ENCODE peak calls at places on chromosomes 12 and 14, in six cellular contexts. P is AG04450, N is pancreas, M is RWPE1, Q is brain microvascular endothelial cell, S is transverse colon. Z is an unnamed sample.

GRCh38 chr12:78271546-78271945 is 440.9 kb downstream of the NAV3 start:
- DNase-seq in P (no peak), M (no peak), S (no peak), Q (no peak), N (no peak), Z (no peak)

GRCh38 chr14:94751956-94752355 is 18.0 kb downstream of the GSC start:
- DNase-seq in Q (no peak), M (no peak), P (no peak), N (no peak), S (no peak), Z (no peak)

GRCh38 chr12:83046019-83046418 is 359.3 kb downstream of the TMTC2 start:
- DNase-seq in P (no peak), N (no peak), M (no peak), Q (no peak), S (no peak), Z (no peak)

GRCh38 chr12:125202421-125202820 is 137.2 kb downstream of the AACS start:
- DNase-seq in M (no peak), P (no peak), Q (no peak), N (no peak), S (no peak), Z (no peak)

GRCh38 chr14:102461490-102462317 is 47.9 kb downstream of the ANKRD9 start:
- DNase-seq in P (no peak), N (no peak), M (no peak), S (no peak), Q (no peak), Z (no peak)

GRCh38 chr14:64721391-64721791 is 17.2 kb downstream of the PLEKHG3 start:
- DNase-seq in M (no peak), Q (no peak), P (no peak), S (peak; percentile 64), N (peak; percentile 81), Z (no peak)

GRCh38 chr12:53224897-53225634 is 6.9 kb downstream of the RARG start:
- DNase-seq in P (no peak), S (no peak), Q (no peak), M (no peak), N (no peak), Z (no peak)

GRCh38 chr12:30420561-30420960 is 275.1 kb downstream of the IPO8 start:
- DNase-seq in M (no peak), S (no peak), Q (peak; percentile 4), P (no peak), N (no peak), Z (no peak)

GRCh38 chr12:122845041-122845864 is 10.0 kb downstream of the HIP1R start:
- DNase-seq in P (no peak), M (no peak), S (no peak), N (peak; percentile 36), Q (no peak), Z (no peak)

GRCh38 chr14:80762829-80763228 is 178.7 kb downstream of the CEP128 start:
- DNase-seq in P (no peak), N (no peak), S (no peak), M (no peak), Q (no peak), Z (no peak)

GRCh38 chr12:113581342-113581741 is 109.7 kb upstream of the LHX5 start:
- DNase-seq in Q (no peak), M (no peak), N (no peak), P (no peak), S (no peak), Z (no peak)

GRCh38 chr12:113586461-113586860 is 114.8 kb upstream of the LHX5 start:
- DNase-seq in M (no peak), Q (no peak), P (no peak), N (no peak), S (no peak), Z (no peak)

GRCh38 chr12:113587720-113588119 is 116.0 kb upstream of the LHX5 start:
- DNase-seq in P (no peak), M (no peak), N (no peak), S (no peak), Q (no peak), Z (no peak)

GRCh38 chr12:113580437-113580836 is 108.8 kb upstream of the LHX5 start:
- DNase-seq in N (no peak), P (no peak), S (no peak), M (no peak), Q (no peak), Z (no peak)

GRCh38 chr12:113582521-113583218 is 111.0 kb upstream of the LHX5 start:
- DNase-seq in M (no peak), P (no peak), N (no peak), S (no peak), Q (no peak), Z (no peak)
- H3K27ac ChIP-seq in M (no peak overlapping the region), P (no peak overlapping the region), N (no peak overlapping the region), S (no peak overlapping the region), Q (no peak overlapping the region), Z (no peak overlapping the region)

GRCh38 chr12:4487024-4487423 is 41.4 kb upstream of the FGF6 start:
- DNase-seq in M (no peak), P (no peak), N (no peak), Q (no peak), S (no peak), Z (no peak)
- H3K27ac ChIP-seq in M (no peak overlapping the region), P (no peak overlapping the region), N (no peak overlapping the region), Q (no peak overlapping the region), S (no peak overlapping the region), Z (no peak overlapping the region)

DNA sequence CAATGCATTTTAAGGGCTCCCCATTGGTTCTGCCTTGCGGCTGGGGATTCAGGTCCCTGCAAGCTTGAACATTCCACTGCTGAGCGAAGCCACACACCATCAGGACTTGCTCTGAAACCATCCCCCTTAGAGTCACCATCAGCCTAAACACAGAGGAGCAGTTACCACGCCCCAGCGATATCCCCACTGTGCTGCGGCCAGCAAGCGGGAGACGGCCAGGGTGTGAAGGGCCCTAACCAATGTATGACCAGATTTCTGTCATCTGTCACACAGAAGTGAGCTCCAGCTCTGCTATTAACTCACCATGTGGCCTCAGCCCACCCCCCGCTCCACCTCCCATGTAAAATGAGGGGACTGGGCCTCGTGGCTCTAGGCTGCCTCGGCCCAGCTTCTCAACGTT is 29.6 kb downstream of the CCDC88C start:
- DNase-seq in M (no peak), N (no peak), P (no peak), Q (no peak), S (no peak), Z (no peak)
- H3K27ac ChIP-seq in M (peak overlapping the region; percentile 68), N (no peak overlapping the region), P (no peak overlapping the region), Q (no peak overlapping the region), S (peak overlapping the region; percentile 38), Z (no peak overlapping the region)

DNA sequence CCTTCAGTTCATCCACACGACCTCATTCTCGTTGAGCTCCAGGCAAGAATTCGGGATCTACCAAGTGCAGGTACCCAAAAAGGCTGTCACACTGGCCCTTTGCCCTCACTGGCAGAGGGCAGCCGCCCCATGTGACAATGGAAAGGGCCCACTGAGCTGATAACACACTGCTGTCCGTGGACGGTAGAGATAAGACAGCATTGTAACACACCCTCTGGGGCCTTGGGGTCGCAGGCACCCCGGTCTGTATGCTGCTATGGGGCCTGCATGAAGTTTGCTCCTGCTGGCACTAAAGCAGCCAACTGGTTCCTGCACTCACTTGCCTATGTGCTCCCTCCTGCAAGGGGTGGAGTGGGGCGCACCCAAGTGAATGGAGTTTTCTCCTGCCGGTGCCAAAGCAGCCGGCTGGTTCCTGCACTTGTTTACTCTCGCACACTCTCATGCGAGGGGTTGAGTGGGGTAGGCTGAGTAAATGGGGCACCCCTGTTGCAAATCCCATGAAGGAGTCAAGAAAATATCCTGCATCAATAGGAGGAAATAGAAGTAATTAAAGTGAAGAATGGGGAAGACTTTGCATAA is 477.9 kb downstream of the ATP23 start:
- DNase-seq in N (no peak), M (no peak), Q (no peak), S (no peak), P (no peak), Z (no peak)
- H3K27ac ChIP-seq in N (no peak overlapping the region), M (no peak overlapping the region), Q (no peak overlapping the region), S (no peak overlapping the region), P (no peak overlapping the region), Z (peak overlapping the region; percentile 47)

GRCh38 chr12:32679091-32679909 is at the start of gene DNM1L:
- DNase-seq in N (peak; percentile 93), P (peak; percentile 90), M (peak; percentile 95), S (peak; percentile 95), Q (peak; percentile 92), Z (peak; percentile 72)
- H3K27ac ChIP-seq in N (peak within 1 kb of the TSS; percentile 77), P (peak within 1 kb of the TSS; percentile 80), M (peak within 1 kb of the TSS; percentile 98), S (peak within 1 kb of the TSS; percentile 98), Q (peak within 1 kb of the TSS; percentile 71), Z (peak within 1 kb of the TSS; percentile 96)

GRCh38 chr12:50706606-50707005 is 57.3 kb upstream of the ATF1 start:
- DNase-seq in S (no peak), N (no peak), M (no peak), Q (no peak), P (no peak), Z (no peak)

GRCh38 chr12:50711018-50711527 is 52.8 kb upstream of the ATF1 start:
- DNase-seq in P (no peak), S (no peak), Q (no peak), N (no peak), M (no peak), Z (no peak)

GRCh38 chr12:50707396-50707795 is 56.5 kb upstream of the ATF1 start:
- DNase-seq in Q (no peak), P (no peak), N (no peak), M (no peak), S (no peak), Z (no peak)

GRCh38 chr12:50708619-50709018 is 55.3 kb upstream of the ATF1 start:
- DNase-seq in M (no peak), P (no peak), Q (no peak), N (no peak), S (no peak), Z (no peak)
- H3K27ac ChIP-seq in M (no peak overlapping the region), P (no peak overlapping the region), Q (no peak overlapping the region), N (no peak overlapping the region), S (no peak overlapping the region), Z (no peak overlapping the region)

GRCh38 chr12:104219361-104219892 is 3.8 kb downstream of the TXNRD1 start:
- DNase-seq in N (no peak), M (peak; percentile 81), Q (peak; percentile 86), P (peak; percentile 92), S (no peak), Z (peak; percentile 81)

GRCh38 chr12:104218935-104219334 is 3.4 kb downstream of the TXNRD1 start:
- DNase-seq in N (no peak), S (no peak), Q (peak; percentile 59), M (no peak), P (no peak), Z (peak; percentile 49)

GRCh38 chr12:104213952-104214351 is 1.6 kb upstream of the TXNRD1 start:
- DNase-seq in M (no peak), S (no peak), P (peak; percentile 85), N (no peak), Q (peak; percentile 14), Z (no peak)

GRCh38 chr12:104215638-104216297 is at the start of gene TXNRD1:
- DNase-seq in Q (peak; percentile 64), S (peak; percentile 86), N (peak; percentile 72), M (peak; percentile 72), P (no peak), Z (no peak)

GRCh38 chr12:104216461-104217058 is 981 bp downstream of the TXNRD1 start:
- DNase-seq in P (no peak), N (no peak), M (no peak), Q (no peak), S (no peak), Z (no peak)
- H3K27ac ChIP-seq in P (no peak overlapping the region), N (no peak overlapping the region), M (no peak overlapping the region), Q (no peak overlapping the region), S (peak overlapping the region; percentile 76), Z (no peak overlapping the region)

GRCh38 chr12:132570635-132571034 is 39.7 kb downstream of the LRCOL1 start:
- DNase-seq in S (no peak), Q (no peak), P (no peak), N (no peak), M (no peak), Z (no peak)
- H3K27ac ChIP-seq in S (no peak overlapping the region), Q (no peak overlapping the region), P (no peak overlapping the region), N (no peak overlapping the region), M (no peak overlapping the region), Z (no peak overlapping the region)

Z was measured in epithelial cell of prostate.